ENCODE peak calls at places on chromosomes 5 and 9, in five cellular contexts. D is NCI-H526 treated with DMSO at 0.1 percent for 48 hours; J is stimulated activated CD8-positive, alpha-beta memory T cell treated with anti-CD3 and anti-CD28 coated beads, Interleukin-15, amount 100 ng/mL, for 4 hours; L is HT-29; Y is stimulated activated CD4-positive, alpha-beta T cell treated with anti-CD3 and anti-CD28 coated beads, Interleukin-12 subunit alpha, Interleukin-12 subunit beta, amount 100 ng/mL, for 48 hours. U is an unnamed sample.

GRCh38 chr5:6449465-6450158 is 953 bp downstream of the UBE2QL1 start:
- DNase-seq in J (no peak), Y (no peak), D (peak; percentile 34), L (no peak), U (no peak)

GRCh38 chr5:14572384-14572783 is 9.2 kb upstream of the OTULINL start:
- DNase-seq in D (no peak), L (no peak), Y (no peak), J (no peak), U (no peak)

GRCh38 chr5:98789029-98789428 is 15.6 kb downstream of the RGMB start:
- DNase-seq in J (no peak), L (no peak), Y (no peak), D (no peak), U (no peak)

GRCh38 chr5:168670881-168671575 is 91.9 kb upstream of the PANK3 start:
- DNase-seq in D (no peak), L (no peak), J (no peak), Y (no peak), U (no peak)

GRCh38 chr5:60077292-60077691 is 183.8 kb upstream of the PDE4D start:
- DNase-seq in Y (no peak), J (no peak), D (no peak), L (no peak), U (no peak)

GRCh38 chr9:130484362-130485072 is 39.8 kb downstream of the ASS1 start:
- DNase-seq in J (no peak), L (no peak), D (no peak), Y (no peak), U (no peak)

GRCh38 chr5:135328128-135328687 is 70.8 kb downstream of the MACROH2A1 start:
- DNase-seq in L (no peak), J (no peak), Y (no peak), D (no peak), U (no peak)

GRCh38 chr5:40623480-40624420 is 56.0 kb upstream of the PTGER4 start:
- DNase-seq in L (no peak), D (no peak), J (no peak), Y (no peak), U (no peak)

GRCh38 chr9:4167040-4167671 is 132.7 kb downstream of the GLIS3 start:
- DNase-seq in L (no peak), J (no peak), Y (no peak), D (no peak), U (no peak)

GRCh38 chr5:64971538-64971937 is 202.8 kb downstream of the CWC27 start:
- DNase-seq in L (no peak), Y (no peak), D (no peak), J (no peak), U (no peak)

GRCh38 chr5:65508978-65509377 is 27.3 kb upstream of the ADAMTS6 start:
- DNase-seq in Y (no peak), L (no peak), D (no peak), J (no peak), U (no peak)

GRCh38 chr9:77514886-77515711 is 133.0 kb downstream of the GNA14 start:
- DNase-seq in D (no peak), L (peak; percentile 48), J (no peak), Y (no peak), U (no peak)

GRCh38 chr9:78280982-78281668 is 15.8 kb upstream of the PSAT1 start:
- DNase-seq in L (no peak), D (no peak), Y (no peak), J (no peak), U (peak; percentile 64)

GRCh38 chr9:77843088-77843985 is 188.3 kb downstream of the GNAQ start:
- DNase-seq in D (no peak), Y (no peak), L (peak; percentile 33), J (no peak), U (no peak)

GRCh38 chr9:136086213-136086881 is 8.7 kb downstream of the NACC2 start:
- DNase-seq in D (no peak), L (no peak), Y (no peak), J (no peak), U (no peak)

GRCh38 chr5:25489834-25490538 is 845.2 kb upstream of the CDH10 start:
- DNase-seq in Y (no peak), L (no peak), J (no peak), D (no peak), U (no peak)